ENCODE peak calls at places on chromosomes 12 and 14, in six cellular contexts. O is HepG2, V is transverse colon, C is sigmoid colon, Q is stomach, N is HL-60. K is an unnamed sample.
A peak's percentile ranks its signal among the peaks of the same experiment; 100 is the strongest.

GRCh38 chr14:104977681-104978647 is at the start of gene AHNAK2:
- DNase-seq in O (peak; percentile 69), V (peak; percentile 79), C (peak; percentile 86), Q (peak; percentile 78), N (peak; percentile 47), K (peak; percentile 87)

GRCh38 chr14:92362781-92363235 is 39.8 kb downstream of the SLC24A4 start:
- DNase-seq in O (no peak), V (peak; percentile 18), C (no peak), Q (no peak), N (no peak), K (no peak)

GRCh38 chr14:79051009-79051710 is 881.0 kb downstream of the NRXN3 start:
- DNase-seq in O (no peak), V (no peak), C (no peak), Q (no peak), N (no peak), K (no peak)

GRCh38 chr12:79444089-79444488 is 246.7 kb downstream of the PAWR start:
- DNase-seq in O (no peak), V (no peak), C (no peak), Q (no peak), N (no peak), K (no peak)

GRCh38 chr14:21455912-21456667 is at the start of gene CHD8:
- DNase-seq in O (peak; percentile 100), V (peak; percentile 100), C (peak; percentile 100), Q (peak; percentile 100), N (peak; percentile 100), K (peak; percentile 100)

GRCh38 chr12:45227668-45228067 is 11.8 kb downstream of the ANO6 start:
- DNase-seq in O (no peak), V (no peak), C (no peak), Q (no peak), N (no peak), K (no peak)

GRCh38 chr14:21201732-21202462 is 46.0 kb upstream of the OR5AU1 start:
- DNase-seq in O (no peak), V (no peak), C (no peak), Q (no peak), N (no peak), K (no peak)

GRCh38 chr12:243381-243780 is 19.3 kb downstream of the SLC6A13 start:
- DNase-seq in O (no peak), V (no peak), C (no peak), Q (no peak), N (no peak), K (no peak)

GRCh38 chr14:96252323-96253052 is 3.5 kb upstream of the BDKRB1 start:
- DNase-seq in O (no peak), V (no peak), C (no peak), Q (no peak), N (no peak), K (no peak)

GRCh38 chr12:45415393-45415817 is 199.5 kb downstream of the ANO6 start:
- DNase-seq in O (peak; percentile 2), V (no peak), C (peak; percentile 64), Q (no peak), N (peak; percentile 4), K (no peak)

GRCh38 chr12:82805812-82806497 is 119.2 kb downstream of the TMTC2 start:
- DNase-seq in O (no peak), V (no peak), C (no peak), Q (no peak), N (no peak), K (no peak)

GRCh38 chr14:99952039-99952438 is 113.2 kb upstream of the EVL start:
- DNase-seq in O (no peak), V (no peak), C (no peak), Q (no peak), N (no peak), K (no peak)

GRCh38 chr14:31402764-31403163 is 17.6 kb downstream of the HEATR5A start:
- DNase-seq in O (no peak), V (no peak), C (no peak), Q (no peak), N (no peak), K (no peak)

GRCh38 chr12:10497602-10498001 is 8.1 kb upstream of the EIF2S3B start:
- DNase-seq in O (no peak), V (no peak), C (no peak), Q (no peak), N (no peak), K (peak; percentile 74)

GRCh38 chr12:401235-402126 is at the start of gene CCDC77:
- DNase-seq in O (peak; percentile 89), V (peak; percentile 93), C (peak; percentile 95), Q (peak; percentile 92), N (peak; percentile 94), K (peak; percentile 94)

GRCh38 chr12:54593135-54593534 is 4.7 kb upstream of the PPP1R1A start:
- DNase-seq in O (no peak), V (no peak), C (no peak), Q (no peak), N (no peak), K (no peak)

GRCh38 chr12:83042441-83043215 is 355.9 kb downstream of the TMTC2 start:
- DNase-seq in O (no peak), V (no peak), C (peak; percentile 59), Q (no peak), N (no peak), K (no peak)

GRCh38 chr12:75526655-75527511 is 15.5 kb upstream of the KRR1 start:
- DNase-seq in O (peak; percentile 45), V (no peak), C (peak; percentile 47), Q (no peak), N (peak; percentile 17), K (no peak)

GRCh38 chr14:90581745-90582144 is 184.9 kb downstream of the CALM1 start:
- DNase-seq in O (no peak), V (no peak), C (no peak), Q (no peak), N (no peak), K (no peak)

GRCh38 chr12:15979096-15980091 is 68.3 kb downstream of the DERA start:
- DNase-seq in O (peak; percentile 38), V (peak; percentile 43), C (no peak), Q (no peak), N (no peak), K (no peak)

GRCh38 chr12:14774944-14775651 is 28.2 kb downstream of the WBP11 start:
- DNase-seq in O (no peak), V (peak; percentile 59), C (peak; percentile 83), Q (peak; percentile 56), N (peak; percentile 18), K (peak; percentile 89)

GRCh38 chr12:88897723-88898122 is 317.5 kb upstream of the KITLG start:
- DNase-seq in O (no peak), V (no peak), C (no peak), Q (no peak), N (no peak), K (no peak)

GRCh38 chr12:46390304-46390703 is 17.7 kb upstream of the SLC38A2 start:
- DNase-seq in O (peak; percentile 46), V (no peak), C (no peak), Q (no peak), N (no peak), K (no peak)

GRCh38 chr14:80390911-80391310 is 179.6 kb upstream of the DIO2 start:
- DNase-seq in O (no peak), V (no peak), C (no peak), Q (no peak), N (no peak), K (no peak)

GRCh38 chr12:50613463-50613862 is 108.7 kb downstream of the DIP2B start:
- DNase-seq in O (no peak), V (no peak), C (no peak), Q (no peak), N (no peak), K (no peak)

GRCh38 chr12:23028158-23028802 is 403.3 kb downstream of the ETNK1 start:
- DNase-seq in O (no peak), V (no peak), C (no peak), Q (no peak), N (no peak), K (no peak)

GRCh38 chr12:31362115-31362758 is 36.3 kb upstream of the SINHCAF start:
- DNase-seq in O (peak; percentile 66), V (peak; percentile 58), C (no peak), Q (no peak), N (peak; percentile 36), K (peak; percentile 71)

GRCh38 chr12:5439333-5439732 is 7.4 kb downstream of the NTF3 start:
- DNase-seq in O (no peak), V (no peak), C (no peak), Q (no peak), N (no peak), K (no peak)

GRCh38 chr12:126617312-126617711 is 1552.1 kb downstream of the AACS start:
- DNase-seq in O (no peak), V (no peak), C (no peak), Q (no peak), N (peak; percentile 5), K (no peak)
- TF ChIP-seq POLR2AphosphoS5 in O (no peak), V (no peak), C (no peak), Q (no peak), N (no peak), K (no peak)

GRCh38 chr12:130951636-130952035 is 2.1 kb upstream of the ADGRD1 start:
- DNase-seq in O (no peak), V (no peak), C (no peak), Q (no peak), N (no peak), K (no peak)
- H3K27me3 ChIP-seq in O (no peaks in the 10 kb centered on the region), V (peaks cover 6% of the 10 kb centered on the region), C (no peaks in the 10 kb centered on the region), Q (peaks cover 15% of the 10 kb centered on the region), N (no peaks in the 10 kb centered on the region), K (peaks cover 28% of the 10 kb centered on the region)

GRCh38 chr12:48651681-48652080 is 30.4 kb downstream of the KANSL2 start:
- DNase-seq in O (no peak), V (no peak), C (no peak), Q (no peak), N (no peak), K (no peak)
- TF ChIP-seq POLR2AphosphoS5 in O (no peak), V (no peak), C (no peak), Q (no peak), N (no peak), K (no peak)

GRCh38 chr14:102923201-102923919 is 897 bp downstream of the AMN start:
- DNase-seq in O (peak; percentile 20), V (peak; percentile 36), C (no peak), Q (no peak), N (no peak), K (no peak)

GRCh38 chr14:102920998-102921304 is 1.5 kb upstream of the AMN start:
- DNase-seq in O (no peak), V (no peak), C (no peak), Q (no peak), N (no peak), K (no peak)

GRCh38 chr14:102923920-102924486 is 1.5 kb downstream of the AMN start:
- DNase-seq in O (no peak), V (peak; percentile 29), C (no peak), Q (no peak), N (no peak), K (no peak)

GRCh38 chr14:102920273-102920997 is 2.0 kb upstream of the AMN start:
- DNase-seq in O (no peak), V (no peak), C (no peak), Q (no peak), N (no peak), K (no peak)

DNA sequence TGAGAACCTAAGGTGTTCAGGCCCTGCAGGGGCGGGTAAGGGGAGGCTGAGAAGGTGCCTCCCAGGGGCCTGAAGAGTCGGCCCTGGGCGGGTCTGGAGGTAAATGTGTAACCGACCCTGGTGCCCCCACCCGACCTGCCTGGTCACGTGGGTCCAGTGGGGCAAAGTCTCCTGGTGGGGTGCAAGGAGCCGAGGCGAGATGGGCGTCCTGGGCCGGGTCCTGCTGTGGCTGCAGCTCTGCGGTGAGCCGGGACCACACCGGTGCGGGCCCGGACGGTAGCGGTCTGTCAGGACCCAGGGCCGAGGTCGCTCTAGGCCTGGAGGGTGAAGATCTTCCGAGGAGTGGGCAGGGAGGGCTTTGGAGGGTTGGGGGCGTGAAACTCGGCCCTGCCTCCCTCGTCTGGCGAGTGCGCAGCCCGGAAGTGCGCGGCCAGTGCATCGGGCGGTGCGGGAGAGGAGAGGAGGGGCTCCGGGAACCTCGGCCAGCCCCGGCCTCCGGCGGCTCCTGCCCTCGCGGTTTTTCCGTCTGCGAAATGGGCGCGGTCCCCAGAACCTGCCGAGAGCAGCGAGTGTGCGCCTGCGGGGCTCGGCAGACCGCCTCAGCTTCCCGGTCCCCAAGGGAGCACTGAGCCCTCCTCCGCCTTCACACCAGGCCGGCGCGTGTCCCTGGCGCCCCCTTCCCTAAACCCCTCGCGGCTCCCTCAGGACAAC is at the start of gene AMN:
- DNase-seq in O (peak; percentile 64), V (peak; percentile 82), C (no peak), Q (no peak), N (no peak), K (peak; percentile 77)
- H3K27me3 ChIP-seq in O (no peaks in the 10 kb centered on the region), V (peaks cover 32% of the 10 kb centered on the region), C (peaks cover 38% of the 10 kb centered on the region), Q (peaks cover 59% of the 10 kb centered on the region), N (peaks cover 30% of the 10 kb centered on the region), K (peaks cover 28% of the 10 kb centered on the region)